ENCODE peak calls at places on chromosomes 16 and 17, in four cellular contexts. Z is SK-N-DZ; Y is G401; V is stimulated activated CD4-positive, alpha-beta T cell treated with anti-CD3 and anti-CD28 coated beads, Interleukin-15, amount 100 ng/mL, for 1 hour. A is an unnamed sample.

GRCh38 chr17:55833311-55833710 is 82.5 kb downstream of the PCTP start:
- DNase-seq in Z (no peak), Y (no peak), V (no peak), A (no peak)

GRCh38 chr17:29176500-29177351 is 3.5 kb downstream of the MYO18A start:
- DNase-seq in Z (peak), Y (peak), V (peak), A (peak)

GRCh38 chr17:3983945-3984484 is 19.8 kb upstream of the ATP2A3 start:
- DNase-seq in Z (no peak), Y (no peak), V (no peak), A (no peak)

GRCh38 chr16:49605536-49606241 is 232.1 kb downstream of the C16orf78 start:
- DNase-seq in Z (no peak), Y (no peak), V (no peak), A (no peak)

GRCh38 chr16:89504061-89504460 is 4.1 kb upstream of the SPG7 start:
- DNase-seq in Z (no peak), Y (no peak), V (no peak), A (no peak)

GRCh38 chr17:73600103-73600871 is 44.0 kb downstream of the SDK2 start:
- DNase-seq in Z (peak), Y (no peak), V (no peak), A (peak)

GRCh38 chr17:31225831-31226230 is 71.2 kb downstream of the OMG start:
- DNase-seq in Z (no peak), Y (no peak), V (no peak), A (no peak)

GRCh38 chr17:56891751-56892150 is 22.1 kb downstream of the TRIM25 start:
- DNase-seq in Z (no peak), Y (no peak), V (peak), A (peak)

GRCh38 chr17:3335876-3336275 is 37.7 kb upstream of the OR3A1 start:
- DNase-seq in Z (no peak), Y (peak), V (no peak), A (no peak)

GRCh38 chr16:7313170-7313569 is 19.5 kb upstream of the RBFOX1 start:
- DNase-seq in Z (no peak), Y (no peak), V (no peak), A (no peak)

GRCh38 chr16:8194795-8195194 is 395.5 kb downstream of the TMEM114 start:
- DNase-seq in Z (no peak), Y (no peak), V (no peak), A (no peak)

GRCh38 chr16:83771306-83771942 is 36.4 kb upstream of the HSBP1 start:
- DNase-seq in Z (no peak), Y (peak), V (no peak), A (no peak)

GRCh38 chr17:48057626-48058025 is 9.5 kb downstream of the NFE2L1 start:
- DNase-seq in Z (no peak), Y (no peak), V (no peak), A (no peak)

GRCh38 chr16:48365030-48365600 is 20.1 kb downstream of the SIAH1 start:
- DNase-seq in Z (no peak), Y (peak), V (no peak), A (no peak)

A was measured in AG20443.